ENCODE peak calls at places on chromosomes 16 and 17, in six cellular contexts. E is thoracic aorta, Q is fibroblast of lung, H is GM23248, W is AG04450, P is mesendoderm. S is an unnamed sample.

GRCh38 chr17:63445571-63446217 is 412 bp downstream of the CYB561 start:
- DNase-seq in E (no peak), Q (peak; percentile 45), H (peak; percentile 84), W (no peak), P (peak; percentile 87), S (no peak)

GRCh38 chr17:34756670-34757021 is 177.3 kb downstream of the TMEM132E start:
- DNase-seq in E (no peak), Q (peak; percentile 5), H (peak; percentile 55), W (no peak), P (peak; percentile 19), S (no peak)

GRCh38 chr16:59400830-59401229 is 666.7 kb upstream of the GOT2 start:
- DNase-seq in E (no peak), Q (peak; percentile 31), H (peak; percentile 3), W (no peak), P (no peak), S (no peak)

GRCh38 chr17:67431210-67432015 is 54.3 kb downstream of the PITPNC1 start:
- DNase-seq in E (no peak), Q (peak; percentile 95), H (peak; percentile 91), W (no peak), P (peak; percentile 69), S (peak; percentile 74)

GRCh38 chr16:78906135-78906534 is 694.4 kb downstream of the MAF start:
- DNase-seq in E (no peak), Q (no peak), H (no peak), W (no peak), P (peak; percentile 97), S (no peak)

GRCh38 chr16:63983401-63983800 is 1138.5 kb downstream of the CDH11 start:
- DNase-seq in E (no peak), Q (no peak), H (no peak), W (no peak), P (peak; percentile 58), S (no peak)

GRCh38 chr17:32398946-32399345 is 45.4 kb upstream of the PSMD11 start:
- DNase-seq in E (no peak), Q (no peak), H (no peak), W (no peak), P (no peak), S (no peak)

GRCh38 chr16:50268352-50268751 is 2.0 kb downstream of the ADCY7 start:
- DNase-seq in E (no peak), Q (no peak), H (no peak), W (no peak), P (no peak), S (no peak)

GRCh38 chr16:68361485-68361884 is 50.7 kb downstream of the PRMT7 start:
- DNase-seq in E (no peak), Q (no peak), H (peak; percentile 12), W (no peak), P (no peak), S (no peak)

GRCh38 chr17:78357177-78357586 is 2.7 kb downstream of the SOCS3 start:
- DNase-seq in E (no peak), Q (peak; percentile 84), H (peak; percentile 79), W (no peak), P (no peak), S (no peak)

GRCh38 chr16:5736209-5736608 is 638.6 kb upstream of the EEF2KMT start:
- DNase-seq in E (no peak), Q (no peak), H (no peak), W (no peak), P (no peak), S (no peak)

GRCh38 chr16:25656639-25657038 is 35.1 kb upstream of the HS3ST4 start:
- DNase-seq in E (no peak), Q (no peak), H (no peak), W (no peak), P (no peak), S (no peak)

GRCh38 chr16:9155876-9156275 is 64.4 kb downstream of the HAPSTR1 start:
- DNase-seq in E (no peak), Q (no peak), H (no peak), W (no peak), P (no peak), S (no peak)

GRCh38 chr16:66503030-66503429 is 46.9 kb downstream of the TK2 start:
- DNase-seq in E (no peak), Q (no peak), H (peak; percentile 32), W (no peak), P (no peak), S (no peak)

GRCh38 chr16:21260870-21261791 is 17.0 kb downstream of the CRYM start:
- DNase-seq in E (no peak), Q (peak; percentile 72), H (peak; percentile 80), W (peak; percentile 86), P (no peak), S (peak; percentile 76)

GRCh38 chr16:46768809-46769208 is 20.7 kb upstream of the MYLK3 start:
- DNase-seq in E (no peak), Q (no peak), H (no peak), W (no peak), P (peak; percentile 37), S (no peak)

GRCh38 chr16:55933038-55933437 is 57.9 kb upstream of the CES5A start:
- DNase-seq in E (no peak), Q (no peak), H (no peak), W (no peak), P (no peak), S (no peak)

GRCh38 chr16:81730090-81731051 is 48.7 kb upstream of the PLCG2 start:
- DNase-seq in E (peak; percentile 21), Q (peak; percentile 80), H (peak; percentile 84), W (no peak), P (peak; percentile 99), S (peak; percentile 75)

GRCh38 chr16:49366669-49367068 is 6.9 kb upstream of the C16orf78 start:
- DNase-seq in E (no peak), Q (no peak), H (no peak), W (no peak), P (no peak), S (no peak)

GRCh38 chr16:68089067-68089466 is 3.9 kb downstream of the NFATC3 start:
- DNase-seq in E (no peak), Q (no peak), H (no peak), W (no peak), P (no peak), S (no peak)

GRCh38 chr16:79090966-79091365 is 509.6 kb downstream of the MAF start:
- DNase-seq in E (no peak), Q (no peak), H (no peak), W (no peak), P (no peak), S (no peak)

DNA sequence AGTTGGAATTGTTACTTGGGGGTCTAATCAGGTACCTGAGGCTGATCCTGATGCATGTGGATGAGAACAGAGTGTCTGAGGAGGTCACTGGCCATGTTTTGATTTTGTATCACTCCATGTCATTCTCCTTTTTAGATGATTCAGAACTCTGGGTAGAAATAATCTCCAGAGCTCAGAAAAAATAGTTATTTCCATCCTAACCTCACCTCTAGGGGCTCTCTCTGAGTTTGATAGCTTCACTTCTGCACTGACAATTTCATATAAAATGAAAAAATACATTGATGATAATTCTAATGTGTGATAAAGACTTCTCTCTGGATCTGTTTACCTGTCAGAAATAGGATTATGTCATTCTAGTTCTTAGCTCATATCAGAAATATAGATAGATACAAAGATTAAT is 6.2 kb upstream of the KRT12 start:
- DNase-seq in E (no peak), Q (no peak), H (peak; percentile 15), W (no peak), P (no peak), S (no peak)
- H3K27me3 ChIP-seq in E (no peaks in the 10 kb centered on the region), Q (peaks cover 3% of the 10 kb centered on the region), H (no peaks in the 10 kb centered on the region), W (peaks cover 3% of the 10 kb centered on the region), P (no peaks in the 10 kb centered on the region), S (no peaks in the 10 kb centered on the region)

GRCh38 chr17:38605230-38605851 is 411 bp downstream of the SRCIN1 start:
- DNase-seq in E (no peak), Q (no peak), H (no peak), W (no peak), P (peak; percentile 81), S (no peak)
- H3K4me3 ChIP-seq in E (peak overlapping the region; percentile 58), Q (no peak overlapping the region), H (no peak overlapping the region), W (peak overlapping the region; percentile 45), P (no peak overlapping the region), S (no peak overlapping the region)

GRCh38 chr17:80246726-80247125 is 13.9 kb upstream of the RNF213 start:
- DNase-seq in E (no peak), Q (no peak), H (no peak), W (no peak), P (no peak), S (no peak)
- H3K27me3 ChIP-seq in E (no peaks in the 10 kb centered on the region), Q (no peaks in the 10 kb centered on the region), H (no peaks in the 10 kb centered on the region), W (no peaks in the 10 kb centered on the region), P (no peaks in the 10 kb centered on the region), S (no peaks in the 10 kb centered on the region)

GRCh38 chr16:26665166-26665939 is 401.4 kb upstream of the C16orf82 start:
- DNase-seq in E (no peak), Q (no peak), H (no peak), W (no peak), P (no peak), S (no peak)

GRCh38 chr16:26667271-26667703 is 399.4 kb upstream of the C16orf82 start:
- DNase-seq in E (no peak), Q (no peak), H (no peak), W (no peak), P (peak; percentile 22), S (no peak)

GRCh38 chr16:26664086-26664485 is 402.6 kb upstream of the C16orf82 start:
- DNase-seq in E (no peak), Q (no peak), H (no peak), W (no peak), P (no peak), S (no peak)

GRCh38 chr16:26666486-26666885 is 400.2 kb upstream of the C16orf82 start:
- DNase-seq in E (no peak), Q (no peak), H (no peak), W (no peak), P (no peak), S (no peak)

GRCh38 chr16:26668026-26668425 is 398.7 kb upstream of the C16orf82 start:
- DNase-seq in E (no peak), Q (no peak), H (no peak), W (no peak), P (no peak), S (no peak)
- H3K4me3 ChIP-seq in E (no peak overlapping the region), Q (no peak overlapping the region), H (no peak overlapping the region), W (no peak overlapping the region), P (no peak overlapping the region), S (no peak overlapping the region)

DNA sequence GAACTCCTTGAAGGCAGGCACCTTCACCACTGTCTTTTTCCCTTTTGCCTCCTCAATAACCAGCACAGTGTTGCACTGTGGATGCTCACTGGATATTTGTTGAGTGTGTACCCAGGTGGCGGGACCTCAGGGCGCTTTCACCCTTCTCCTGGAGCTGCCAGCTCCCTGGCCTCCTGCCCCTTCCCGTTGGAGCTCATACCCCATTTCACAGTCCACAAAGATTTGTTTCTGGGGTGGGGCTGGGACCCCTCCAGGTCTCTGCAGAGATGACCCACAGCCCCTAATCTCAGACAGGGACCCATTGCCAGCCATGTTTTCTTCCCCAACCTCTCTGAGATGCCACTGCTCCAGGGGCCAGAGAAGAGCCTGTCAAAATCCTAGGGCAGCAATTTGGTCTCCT is 12.4 kb downstream of the ALOX12B start:
- DNase-seq in E (no peak), Q (no peak), H (no peak), W (no peak), P (no peak), S (no peak)
- H3K27me3 ChIP-seq in E (peaks cover 10% of the 10 kb centered on the region), Q (peaks cover 51% of the 10 kb centered on the region), H (peaks cover 51% of the 10 kb centered on the region), W (peaks cover 77% of the 10 kb centered on the region), P (peaks cover 41% of the 10 kb centered on the region), S (peaks cover 58% of the 10 kb centered on the region)

DNA sequence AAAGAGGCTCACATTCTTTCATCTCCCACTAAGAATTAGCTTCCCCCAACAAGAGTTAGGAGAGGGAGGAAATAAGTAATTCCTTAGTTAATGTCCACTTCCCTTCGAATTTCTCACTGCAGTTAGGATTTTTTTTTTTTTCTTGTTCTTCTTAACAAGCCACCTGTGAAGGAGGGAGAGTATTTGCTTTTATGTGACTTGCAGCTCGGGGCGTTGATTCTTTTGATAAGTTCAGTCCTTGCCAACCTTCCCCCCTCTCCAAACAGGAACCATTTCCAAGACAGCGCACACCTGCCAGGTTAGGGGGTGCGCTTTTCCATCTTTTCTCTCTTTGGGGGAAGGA is 841 bp downstream of the ADAMTS18 start:
- DNase-seq in E (no peak), Q (no peak), H (no peak), W (no peak), P (no peak), S (no peak)
- H3K4me3 ChIP-seq in E (no peak overlapping the region), Q (no peak overlapping the region), H (no peak overlapping the region), W (no peak overlapping the region), P (no peak overlapping the region), S (peak overlapping the region; percentile 27)

S was measured in brain microvascular endothelial cell.